ENCODE peak calls at places on chromosomes 3 and 15, in seven cellular contexts. N is Panc1, P is K562, M is H1, Y is HCT116, O is SK-N-SH, I is GM12878. L is an unnamed sample.

GRCh38 chr15:50358805-50359204 is 3.8 kb upstream of the GABPB1 start:
- DNase-seq in N (no peak), P (peak), M (no peak), Y (peak), O (peak), I (no peak), L (peak)

GRCh38 chr3:119637679-119638525 is 22.5 kb downstream of the POPDC2 start:
- DNase-seq in N (no peak), P (no peak), M (no peak), Y (no peak), O (peak), I (peak), L (no peak)

GRCh38 chr3:155497930-155498647 is 204.6 kb upstream of the STRIT1 start:
- DNase-seq in N (peak), P (no peak), M (no peak), Y (peak), O (no peak), I (no peak), L (peak)

GRCh38 chr15:92623435-92623834 is 32.1 kb downstream of the FAM174B start:
- DNase-seq in N (no peak), P (no peak), M (no peak), Y (no peak), O (no peak), I (no peak), L (no peak)

GRCh38 chr15:84929795-84930371 is 45.4 kb downstream of the SLC28A1 start:
- DNase-seq in N (no peak), P (peak), M (no peak), Y (peak), O (peak), I (no peak), L (peak)

GRCh38 chr3:45553469-45553974 is 41.0 kb upstream of the LIMD1 start:
- DNase-seq in N (no peak), P (peak), M (no peak), Y (no peak), O (peak), I (no peak), L (no peak)

GRCh38 chr15:36970522-36970921 is 129.8 kb downstream of the MEIS2 start:
- DNase-seq in N (no peak), P (no peak), M (no peak), Y (no peak), O (no peak), I (no peak), L (no peak)

GRCh38 chr15:98855815-98856539 is 151.6 kb downstream of the PGPEP1L start:
- DNase-seq in N (no peak), P (no peak), M (no peak), Y (no peak), O (no peak), I (no peak), L (no peak)

GRCh38 chr3:10706156-10707088 is 109.6 kb upstream of the SLC6A11 start:
- DNase-seq in N (no peak), P (no peak), M (no peak), Y (no peak), O (peak), I (no peak), L (no peak)

GRCh38 chr3:10712121-10712520 is 103.9 kb upstream of the SLC6A11 start:
- DNase-seq in N (no peak), P (no peak), M (no peak), Y (no peak), O (no peak), I (no peak), L (no peak)

GRCh38 chr3:10709110-10709781 is 106.8 kb upstream of the SLC6A11 start:
- DNase-seq in N (no peak), P (no peak), M (no peak), Y (no peak), O (peak), I (no peak), L (no peak)

GRCh38 chr3:10707089-10707983 is 108.7 kb upstream of the SLC6A11 start:
- DNase-seq in N (no peak), P (no peak), M (peak), Y (no peak), O (peak), I (no peak), L (no peak)

DNA sequence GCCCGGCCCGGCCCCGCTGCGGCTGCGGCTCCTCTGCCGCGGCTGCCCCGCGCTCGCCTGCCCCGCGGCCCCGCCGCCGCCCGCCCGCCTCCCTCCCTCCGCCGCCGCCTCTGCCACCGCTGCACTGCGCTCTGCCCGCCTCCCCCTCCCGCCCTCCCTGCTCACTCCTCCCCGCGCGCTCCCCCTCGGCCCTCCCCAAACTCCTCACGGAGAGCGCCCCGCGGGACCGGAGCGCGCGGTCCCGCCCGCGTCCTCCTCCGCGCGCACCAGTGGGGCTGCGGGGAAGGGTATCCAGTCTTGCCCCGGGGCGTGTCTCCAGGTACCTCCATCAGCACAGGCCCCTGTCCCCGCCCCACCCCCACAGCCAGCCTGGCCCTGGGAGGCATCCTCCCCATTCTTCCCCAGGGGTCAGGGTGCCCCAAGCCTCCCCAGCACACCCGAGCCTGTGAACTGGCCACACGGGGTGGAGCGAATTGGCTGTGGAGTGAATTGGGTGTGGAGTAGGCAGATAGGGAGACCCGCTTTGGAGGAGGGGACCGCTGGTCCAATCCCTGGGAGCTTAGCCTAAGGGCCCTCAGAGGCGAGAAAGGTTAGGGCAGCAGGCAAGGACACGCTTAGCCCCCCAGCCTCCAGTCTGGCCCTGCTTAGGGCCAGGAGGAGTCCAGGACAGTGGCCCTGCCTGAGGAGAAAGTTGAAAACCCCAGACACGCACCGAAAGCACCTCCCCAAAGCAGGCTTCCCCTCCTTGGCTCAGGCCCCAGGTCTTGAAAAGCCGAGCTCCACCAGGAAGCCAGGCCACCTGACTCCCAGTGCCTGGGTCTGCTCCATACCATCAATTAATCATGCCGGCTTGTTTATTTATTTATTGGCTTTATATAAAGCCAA is 107.8 kb upstream of the SLC6A11 start:
- DNase-seq in N (no peak), P (peak), M (peak), Y (no peak), O (peak), I (no peak), L (no peak)
- H3K4me3 ChIP-seq in N (no peak), P (no peak), M (peak), Y (no peak), O (peak), I (no peak), L (no peak)

GRCh38 chr3:108088146-108088545 is 2.7 kb downstream of the CD47 start:
- DNase-seq in N (no peak), P (no peak), M (no peak), Y (no peak), O (no peak), I (no peak), L (no peak)

GRCh38 chr3:108090066-108090700 is 648 bp downstream of the CD47 start:
- DNase-seq in N (no peak), P (no peak), M (peak), Y (no peak), O (no peak), I (no peak), L (no peak)

GRCh38 chr3:108089544-108089943 is 1.3 kb downstream of the CD47 start:
- DNase-seq in N (no peak), P (no peak), M (no peak), Y (no peak), O (no peak), I (no peak), L (no peak)

GRCh38 chr3:108086653-108087052 is 4.2 kb downstream of the CD47 start:
- DNase-seq in N (no peak), P (no peak), M (no peak), Y (no peak), O (no peak), I (no peak), L (no peak)

GRCh38 chr3:108088697-108089096 is 2.1 kb downstream of the CD47 start:
- DNase-seq in N (no peak), P (no peak), M (no peak), Y (no peak), O (no peak), I (peak), L (no peak)
- TF ChIP-seq SIN3A in N (no peak), P (no peak), M (no peak), Y (no peak), O (no peak), I (no peak), L (no peak)

GRCh38 chr3:114111060-114111790 is 54.7 kb downstream of the QTRT2 start:
- DNase-seq in N (no peak), P (no peak), M (no peak), Y (no peak), O (no peak), I (no peak), L (no peak)

GRCh38 chr3:114112696-114113095 is 56.2 kb downstream of the QTRT2 start:
- DNase-seq in N (no peak), P (no peak), M (no peak), Y (no peak), O (no peak), I (no peak), L (no peak)

GRCh38 chr3:114115151-114115550 is 58.6 kb downstream of the QTRT2 start:
- DNase-seq in N (no peak), P (no peak), M (no peak), Y (no peak), O (no peak), I (no peak), L (no peak)

GRCh38 chr3:114108137-114108536 is 51.6 kb downstream of the QTRT2 start:
- DNase-seq in N (no peak), P (no peak), M (no peak), Y (no peak), O (no peak), I (no peak), L (no peak)

GRCh38 chr3:114110439-114110838 is 53.9 kb downstream of the QTRT2 start:
- DNase-seq in N (no peak), P (no peak), M (no peak), Y (no peak), O (no peak), I (no peak), L (no peak)
- H3K4me3 ChIP-seq in N (no peak), P (no peak), M (no peak), Y (no peak), O (no peak), I (no peak), L (no peak)

GRCh38 chr3:48999085-48999858 is 7.9 kb upstream of the WDR6 start:
- DNase-seq in N (no peak), P (no peak), M (no peak), Y (no peak), O (no peak), I (no peak), L (no peak)
- TF ChIP-seq SIN3A in N (no peak), P (no peak), M (no peak), Y (no peak), O (no peak), I (no peak), L (no peak)

GRCh38 chr15:34987182-34987488 is 952 bp downstream of the ZNF770 start:
- DNase-seq in N (no peak), P (peak), M (no peak), Y (no peak), O (peak), I (no peak), L (no peak)

GRCh38 chr15:34987623-34987981 is 485 bp downstream of the ZNF770 start:
- DNase-seq in N (no peak), P (no peak), M (no peak), Y (no peak), O (peak), I (no peak), L (peak)

GRCh38 chr15:34984884-34985630 is 3.0 kb downstream of the ZNF770 start:
- DNase-seq in N (no peak), P (no peak), M (no peak), Y (no peak), O (no peak), I (no peak), L (peak)

GRCh38 chr15:34987982-34988873 is at the start of gene ZNF770:
- DNase-seq in N (no peak), P (peak), M (peak), Y (peak), O (peak), I (peak), L (peak)

DNA sequence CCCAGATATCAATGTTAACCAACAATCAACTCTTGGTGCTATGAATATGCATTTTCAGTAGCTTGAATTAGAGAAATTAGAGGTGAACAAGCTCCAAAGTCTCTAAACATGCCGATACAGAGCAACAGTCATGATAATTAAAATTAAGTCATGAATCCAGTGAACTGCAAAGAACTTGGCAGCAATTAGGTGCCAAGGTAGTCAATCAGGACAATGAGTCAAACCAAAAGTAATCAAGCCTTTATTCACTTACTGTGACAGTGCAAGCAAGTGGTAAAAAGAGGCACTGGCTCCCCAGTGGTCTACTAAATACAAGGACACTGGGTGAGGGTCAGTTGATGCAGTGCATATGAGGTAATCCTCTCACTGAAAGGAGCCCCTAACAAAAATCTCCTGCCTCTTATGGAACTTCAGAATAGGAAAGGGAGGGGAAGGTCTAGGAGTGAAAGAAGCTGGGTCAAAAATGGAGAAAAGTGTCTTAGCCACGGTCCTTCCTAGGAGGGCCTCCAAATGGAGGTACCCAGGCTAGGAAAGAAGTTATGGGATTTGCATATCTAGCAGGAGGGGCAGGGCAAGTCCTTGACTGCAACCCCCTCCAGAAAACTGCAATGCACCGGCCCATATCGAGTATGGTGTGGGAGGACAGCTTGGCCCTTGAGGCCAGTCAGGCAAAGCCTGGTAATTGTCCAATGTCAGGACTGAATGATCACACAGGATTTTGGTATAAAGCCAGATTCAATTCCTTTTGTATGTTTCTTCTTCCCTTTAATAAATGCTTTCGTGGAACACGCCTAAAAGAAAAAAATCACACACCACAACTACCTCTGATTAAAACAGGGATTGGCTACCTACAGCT is 1.5 kb downstream of the ZNF770 start:
- DNase-seq in N (no peak), P (peak), M (no peak), Y (no peak), O (no peak), I (no peak), L (no peak)
- H3K4me3 ChIP-seq in N (peak), P (peak), M (peak), Y (peak), O (peak), I (peak), L (peak)

L was measured in HepG2.